ENCODE peak calls at places on chromosomes 12 and 14, in five cellular contexts. U, G, Z, I and D are unnamed samples.

GRCh38 chr14:52351561-52352491 is 37.7 kb downstream of the PTGER2 start:
- DNase-seq in G (peak; percentile 78), U (no peak), I (no peak), Z (no peak), D (no peak)

GRCh38 chr14:50726372-50727107 is 58.4 kb upstream of the SAV1 start:
- DNase-seq in Z (no peak), U (no peak), I (no peak), G (peak; percentile 90), D (no peak)

GRCh38 chr14:69171569-69171968 is 18.6 kb upstream of the DCAF5 start:
- DNase-seq in G (no peak), U (no peak), I (no peak), Z (no peak), D (no peak)

GRCh38 chr12:55716582-55717396 is 943 bp downstream of the BLOC1S1 start:
- DNase-seq in I (no peak), Z (no peak), U (no peak), G (no peak), D (no peak)

GRCh38 chr12:6095269-6095668 is 29.2 kb downstream of the VWF start:
- DNase-seq in G (no peak), Z (no peak), U (no peak), I (no peak), D (no peak)

GRCh38 chr14:23171251-23171975 is 12.0 kb downstream of the SLC7A8 start:
- DNase-seq in I (no peak), U (no peak), G (peak; percentile 62), Z (no peak), D (no peak)

GRCh38 chr12:106144847-106145246 is 6.1 kb upstream of the NUAK1 start:
- DNase-seq in I (no peak), U (no peak), G (no peak), Z (no peak), D (no peak)

GRCh38 chr14:103121846-103122577 is 1.2 kb upstream of the TNFAIP2 start:
- DNase-seq in I (peak; percentile 44), U (no peak), Z (no peak), G (no peak), D (peak; percentile 82)

GRCh38 chr14:50999726-51000125 is 55.4 kb upstream of the PYGL start:
- DNase-seq in U (no peak), G (no peak), I (no peak), Z (no peak), D (no peak)

GRCh38 chr12:63862187-63863107 is 17.9 kb downstream of the SRGAP1 start:
- DNase-seq in U (no peak), Z (no peak), I (no peak), G (no peak), D (no peak)

GRCh38 chr14:74575507-74575906 is 36.5 kb downstream of the LTBP2 start:
- DNase-seq in G (no peak), Z (no peak), U (no peak), I (no peak), D (no peak)